ENCODE peak calls at places on chromosomes 11 and 22, in four cellular contexts. N is GM12878, A is WTC11, D is SK-N-SH. O is an unnamed sample.

GRCh38 chr11:73734996-73735395 is 25.9 kb downstream of the RAB6A start:
- DNase-seq in N (no peak), A (no peak), D (no peak), O (no peak)

GRCh38 chr22:48153726-48154125 is 1391.3 kb downstream of the TBC1D22A start:
- DNase-seq in N (no peak), A (no peak), D (no peak), O (no peak)

GRCh38 chr11:6357222-6357621 is 33.1 kb upstream of the SMPD1 start:
- DNase-seq in N (no peak), A (no peak), D (no peak), O (peak; percentile 35)

GRCh38 chr11:69545976-69546617 is 64.6 kb downstream of the LINC01488 start:
- DNase-seq in N (no peak), A (no peak), D (no peak), O (peak; percentile 21)

GRCh38 chr22:49363526-49364230 is 464.0 kb downstream of the BRD1 start:
- DNase-seq in N (no peak), A (no peak), D (peak; percentile 6), O (no peak)

GRCh38 chr11:69088676-69089146 is 40.0 kb downstream of the TPCN2 start:
- DNase-seq in N (peak; percentile 28), A (peak; percentile 88), D (peak; percentile 97), O (peak; percentile 87)

GRCh38 chr11:36306888-36307287 is 10.8 kb downstream of the PRR5L start:
- DNase-seq in N (no peak), A (no peak), D (peak; percentile 37), O (peak; percentile 31)

GRCh38 chr22:32661296-32661695 is 140.2 kb upstream of the TIMP3 start:
- DNase-seq in N (no peak), A (no peak), D (no peak), O (no peak)

GRCh38 chr22:44933829-44934735 is 75.7 kb downstream of the PHF21B start:
- DNase-seq in N (no peak), A (no peak), D (no peak), O (no peak)

GRCh38 chr11:46336781-46337180 is 10.5 kb upstream of the DGKZ start:
- DNase-seq in N (no peak), A (no peak), D (no peak), O (peak; percentile 80)

GRCh38 chr22:21791635-21792625 is 56.3 kb upstream of the YPEL1 start:
- DNase-seq in N (peak; percentile 62), A (no peak), D (no peak), O (peak; percentile 99)

GRCh38 chr11:70637949-70638598 is 239.7 kb downstream of the CTTN start:
- DNase-seq in N (no peak), A (no peak), D (no peak), O (no peak)
- TF ChIP-seq USF1 in N (no peak), A (no peak), D (no peak), O (no peak)

GRCh38 chr11:20127671-20128527 is 32.4 kb downstream of the DBX1 start:
- DNase-seq in N (no peak), A (peak; percentile 90), D (peak; percentile 84), O (peak; percentile 74)
- TF ChIP-seq USF1 in N (no peak), A (no peak), D (no peak), O (peak; percentile 24)

GRCh38 chr11:24664399-24664798 is 167.5 kb downstream of the LUZP2 start:
- DNase-seq in N (no peak), A (no peak), D (no peak), O (no peak)
- TF ChIP-seq USF1 in N (no peak), A (no peak), D (no peak), O (no peak)

GRCh38 chr22:40638261-40638660 is 1.7 kb upstream of the MRTFA start:
- DNase-seq in N (no peak), A (no peak), D (no peak), O (no peak)

GRCh38 chr22:40635008-40635939 is 1.2 kb downstream of the MRTFA start:
- DNase-seq in N (no peak), A (no peak), D (no peak), O (no peak)

GRCh38 chr22:40636380-40637180 is at the start of gene MRTFA:
- DNase-seq in N (peak; percentile 99), A (peak; percentile 100), D (peak; percentile 87), O (peak; percentile 91)

GRCh38 chr22:40635940-40636379 is 559 bp downstream of the MRTFA start:
- DNase-seq in N (no peak), A (peak; percentile 36), D (no peak), O (no peak)

GRCh38 chr22:40637181-40638150 is 947 bp upstream of the MRTFA start:
- DNase-seq in N (no peak), A (peak; percentile 19), D (no peak), O (peak; percentile 42)
- TF ChIP-seq USF1 in N (no peak), A (no peak), D (no peak), O (no peak)

GRCh38 chr11:20066013-20066782 is 94.1 kb downstream of the DBX1 start:
- DNase-seq in N (no peak), A (no peak), D (no peak), O (no peak)
- TF ChIP-seq USF1 in N (no peak), A (no peak), D (no peak), O (no peak)

GRCh38 chr11:57800444-57801184 is 39.0 kb downstream of the CTNND1 start:
- DNase-seq in N (peak; percentile 56), A (no peak), D (peak; percentile 77), O (peak; percentile 70)
- TF ChIP-seq USF1 in N (no peak), A (no peak), D (no peak), O (no peak)

GRCh38 chr22:20567993-20568417 is 60.6 kb downstream of the MED15 start:
- DNase-seq in N (no peak), A (peak; percentile 37), D (no peak), O (no peak)

GRCh38 chr22:20567371-20567847 is 60.0 kb downstream of the MED15 start:
- DNase-seq in N (no peak), A (no peak), D (no peak), O (no peak)

GRCh38 chr22:20571078-20571503 is 63.7 kb downstream of the MED15 start:
- DNase-seq in N (no peak), A (no peak), D (no peak), O (no peak)

GRCh38 chr22:20568502-20569058 is 61.2 kb downstream of the MED15 start:
- DNase-seq in N (no peak), A (no peak), D (no peak), O (no peak)

DNA sequence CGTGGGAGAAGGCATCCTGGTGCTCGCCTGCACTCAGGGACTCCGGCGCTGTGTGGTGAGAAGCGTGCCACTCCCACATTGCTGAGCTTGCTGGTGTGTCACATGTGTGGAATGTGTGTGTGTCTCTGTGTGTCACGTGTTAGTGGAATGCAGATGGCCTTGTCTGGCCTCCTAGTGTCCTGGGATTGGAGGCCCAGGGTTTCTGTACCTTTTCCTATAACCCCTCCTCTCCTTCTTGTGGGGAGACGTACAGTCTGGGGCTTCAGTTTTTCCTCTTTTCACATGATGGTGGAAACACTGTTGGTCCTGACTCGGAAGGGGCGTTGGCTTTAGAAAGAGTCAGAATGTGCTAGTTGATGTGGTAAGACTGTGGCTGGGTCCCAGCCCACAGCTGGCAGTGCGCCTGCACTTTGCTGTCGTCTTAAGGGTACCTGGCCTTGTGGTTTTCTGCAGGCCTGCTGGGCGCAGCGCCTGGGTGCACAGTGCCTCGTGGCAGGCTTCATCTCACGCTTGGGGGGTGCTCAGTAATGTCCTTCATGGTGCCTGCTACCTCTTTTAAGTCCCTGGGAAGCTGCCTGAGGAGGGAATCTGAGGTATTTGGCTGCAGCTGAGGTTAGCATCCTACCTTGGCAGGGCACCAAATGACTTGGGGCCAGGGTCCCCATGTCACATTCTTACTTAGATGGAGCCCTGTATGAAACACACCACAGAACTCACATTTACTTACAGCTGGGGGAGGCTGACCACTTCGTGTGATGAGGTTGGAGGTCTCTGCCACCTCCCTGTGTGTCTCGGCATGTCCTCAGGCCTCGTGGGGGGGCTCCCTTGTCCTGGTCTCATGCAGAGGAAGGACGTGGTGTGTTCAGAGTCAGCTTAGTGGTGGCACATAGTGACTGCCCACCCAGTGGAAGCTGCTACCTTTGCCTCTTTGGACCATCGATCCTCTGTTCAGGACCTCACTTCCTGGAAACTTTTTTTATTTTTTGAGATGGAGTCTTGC is 61.9 kb downstream of the MED15 start:
- DNase-seq in N (peak; percentile 33), A (no peak), D (no peak), O (no peak)
- TF ChIP-seq USF1 in N (no peak), A (no peak), D (peak; percentile 79), O (no peak)